ENCODE peak calls at places on chromosome 16, in ten cellular contexts. E is psoas muscle; S is AML-193; W is Karpas-422; G is DMS 273 treated with DMSO at 0.1 percent for 48 hours; V is stimulated activated CD4-positive, alpha-beta T cell treated with anti-CD3 and anti-CD28 coated beads, Interleukin-4, amount 100 ng/mL, for 24 hours; A is iris pigment epithelial cell; Z is thyroid gland; T is HTR-8/SVneo; U is NCI-H345. H is an unnamed sample.

GRCh38 chr16:35752012-35752772 is 2292.8 kb downstream of the TP53TG3F start:
- DNase-seq in V (no peak), A (no peak), U (no peak), E (no peak), Z (no peak), T (no peak), S (no peak), W (no peak), G (no peak), H (no peak)

GRCh38 chr16:25896412-25896811 is 204.7 kb downstream of the HS3ST4 start:
- DNase-seq in Z (no peak), A (no peak), V (no peak), U (no peak), G (no peak), T (no peak), S (no peak), W (no peak), E (no peak), H (no peak)

GRCh38 chr16:88062341-88062861 is 111.2 kb downstream of the BANP start:
- DNase-seq in G (no peak), Z (peak), V (no peak), W (no peak), S (no peak), A (peak), U (no peak), E (peak), T (peak), H (peak)

GRCh38 chr16:87507351-87508069 is 14.7 kb upstream of the ZCCHC14 start:
- DNase-seq in T (no peak), W (no peak), U (no peak), Z (no peak), V (no peak), S (no peak), E (no peak), G (no peak), A (no peak), H (no peak)

GRCh38 chr16:83400234-83400633 is 407.5 kb upstream of the HSBP1 start:
- DNase-seq in V (no peak), T (no peak), G (no peak), E (no peak), Z (peak), S (no peak), U (no peak), A (peak), W (no peak), H (peak)

GRCh38 chr16:71345031-71345430 is 13.5 kb upstream of the CALB2 start:
- DNase-seq in Z (no peak), T (no peak), W (no peak), S (no peak), U (no peak), G (no peak), A (no peak), V (no peak), E (no peak), H (peak)

GRCh38 chr16:27366687-27367462 is 35.1 kb upstream of the IL21R start:
- DNase-seq in Z (no peak), E (no peak), U (no peak), G (no peak), W (no peak), V (no peak), S (no peak), T (no peak), A (no peak), H (no peak)

GRCh38 chr16:64311241-64311640 is 810.6 kb downstream of the CDH11 start:
- DNase-seq in V (no peak), W (no peak), U (no peak), Z (no peak), A (peak), T (no peak), G (no peak), S (no peak), E (no peak), H (no peak)

GRCh38 chr16:49382916-49383315 is 9.3 kb downstream of the C16orf78 start:
- DNase-seq in V (no peak), Z (no peak), W (peak), U (no peak), S (no peak), A (no peak), E (no peak), G (peak), T (no peak), H (peak)

GRCh38 chr16:50496990-50497389 is 51.2 kb upstream of the NKD1 start:
- DNase-seq in S (no peak), A (peak), V (no peak), E (no peak), T (no peak), U (no peak), G (no peak), W (no peak), Z (no peak), H (no peak)

GRCh38 chr16:71610936-71611871 is 14.8 kb upstream of the MARVELD3 start:
- DNase-seq in Z (peak), T (peak), G (peak), A (peak), U (peak), E (peak), S (peak), W (peak), V (peak), H (peak)

GRCh38 chr16:61968242-61968978 is 67.8 kb downstream of the CDH8 start:
- DNase-seq in S (no peak), U (no peak), A (no peak), E (no peak), V (no peak), T (no peak), G (no peak), Z (no peak), W (no peak), H (peak)

GRCh38 chr16:68362952-68363846 is 52.4 kb downstream of the PRMT7 start:
- DNase-seq in T (no peak), W (no peak), S (no peak), V (no peak), U (no peak), Z (peak), G (no peak), E (no peak), A (no peak), H (no peak)

GRCh38 chr16:15509593-15510520 is 75.5 kb downstream of the BMERB1 start:
- DNase-seq in G (no peak), S (no peak), Z (no peak), W (no peak), E (no peak), T (no peak), A (peak), U (no peak), V (peak), H (peak)

GRCh38 chr16:55576369-55576768 is 9.9 kb downstream of the CAPNS2 start:
- DNase-seq in U (no peak), A (no peak), E (peak), T (no peak), Z (no peak), W (no peak), G (no peak), S (no peak), V (no peak), H (no peak)

GRCh38 chr16:67542464-67542863 is 13.8 kb downstream of the RIPOR1 start:
- DNase-seq in S (no peak), U (no peak), W (peak), V (peak), Z (peak), T (peak), G (no peak), A (peak), E (no peak), H (no peak)

GRCh38 chr16:74190292-74190691 is 106.3 kb upstream of the PSMD7 start:
- DNase-seq in A (no peak), T (no peak), W (no peak), E (no peak), Z (no peak), U (no peak), G (no peak), V (no peak), S (no peak), H (no peak)

GRCh38 chr16:57367111-57367752 is 5.1 kb upstream of the CX3CL1 start:
- DNase-seq in V (no peak), E (no peak), G (no peak), S (no peak), Z (no peak), U (peak), T (no peak), A (peak), W (no peak), H (no peak)

GRCh38 chr16:67268136-67268579 is 11.2 kb upstream of the PLEKHG4 start:
- DNase-seq in Z (no peak), A (peak), W (no peak), V (no peak), S (no peak), G (no peak), E (peak), T (peak), U (no peak), H (no peak)

GRCh38 chr16:4330277-4330882 is 14.5 kb downstream of the GLIS2 start:
- DNase-seq in V (peak), S (peak), T (peak), U (peak), W (peak), E (peak), Z (peak), G (no peak), A (peak), H (peak)

GRCh38 chr16:56317998-56318912 is 107.1 kb downstream of the AMFR start:
- DNase-seq in S (peak), W (peak), T (peak), A (peak), E (peak), Z (peak), V (peak), U (peak), G (peak), H (peak)

GRCh38 chr16:72793716-72794115 is 254.2 kb downstream of the ZFHX3 start:
- DNase-seq in W (no peak), S (no peak), G (no peak), V (no peak), U (no peak), Z (no peak), T (no peak), E (no peak), A (no peak), H (no peak)

GRCh38 chr16:56608043-56608875 is at the start of gene MT2A:
- DNase-seq in U (peak), S (peak), A (peak), Z (peak), T (peak), E (peak), G (peak), W (peak), V (peak), H (peak)